ENCODE peak calls at places on chromosomes 1 and 21, in five cellular contexts. T, F, Z, Y and V are unnamed samples.

GRCh38 chr1:150748859-150749719 is 16.5 kb downstream of the CTSS start:
- DNase-seq in T (no peak), Y (peak; percentile 28), Z (no peak), F (no peak), V (no peak)

GRCh38 chr1:65022264-65022663 is 55.9 kb upstream of the JAK1 start:
- DNase-seq in Y (no peak), Z (no peak), F (no peak), T (no peak), V (no peak)

GRCh38 chr1:110462093-110462492 is 11.1 kb downstream of the PROK1 start:
- DNase-seq in Z (no peak), Y (no peak), F (no peak), T (no peak), V (no peak)

GRCh38 chr1:182281541-182281940 is 110.0 kb downstream of the GLUL start:
- DNase-seq in T (no peak), Z (no peak), Y (no peak), F (no peak), V (peak; percentile 6)

GRCh38 chr1:110337704-110338199 is 1.4 kb upstream of the RBM15 start:
- DNase-seq in Y (peak; percentile 56), T (peak; percentile 54), F (no peak), Z (peak; percentile 67), V (peak; percentile 67)

GRCh38 chr1:13725714-13726175 is 25.8 kb downstream of the PRDM2 start:
- DNase-seq in F (no peak), Y (no peak), Z (no peak), T (peak; percentile 20), V (peak; percentile 51)

GRCh38 chr1:39178541-39179431 is 25.7 kb upstream of the MACF1 start:
- DNase-seq in Z (no peak), F (no peak), T (peak; percentile 71), Y (peak; percentile 29), V (no peak)

GRCh38 chr1:26126321-26127084 is 14.9 kb downstream of the PDIK1L start:
- DNase-seq in F (no peak), T (no peak), Z (peak; percentile 26), Y (peak; percentile 92), V (no peak)

GRCh38 chr1:204013052-204013451 is 59.9 kb upstream of the SOX13 start:
- DNase-seq in T (no peak), Z (no peak), Y (no peak), F (no peak), V (peak; percentile 41)

GRCh38 chr21:41425954-41426655 is at the start of gene MX1:
- DNase-seq in T (peak; percentile 16), F (peak; percentile 61), Y (no peak), Z (peak; percentile 60), V (peak; percentile 75)

GRCh38 chr1:9207086-9207485 is 27.5 kb upstream of the H6PD start:
- DNase-seq in Y (no peak), T (no peak), F (no peak), Z (no peak), V (no peak)

GRCh38 chr1:60103186-60103585 is 29.6 kb upstream of the C1orf87 start:
- DNase-seq in Z (no peak), T (no peak), F (no peak), Y (no peak), V (no peak)

DNA sequence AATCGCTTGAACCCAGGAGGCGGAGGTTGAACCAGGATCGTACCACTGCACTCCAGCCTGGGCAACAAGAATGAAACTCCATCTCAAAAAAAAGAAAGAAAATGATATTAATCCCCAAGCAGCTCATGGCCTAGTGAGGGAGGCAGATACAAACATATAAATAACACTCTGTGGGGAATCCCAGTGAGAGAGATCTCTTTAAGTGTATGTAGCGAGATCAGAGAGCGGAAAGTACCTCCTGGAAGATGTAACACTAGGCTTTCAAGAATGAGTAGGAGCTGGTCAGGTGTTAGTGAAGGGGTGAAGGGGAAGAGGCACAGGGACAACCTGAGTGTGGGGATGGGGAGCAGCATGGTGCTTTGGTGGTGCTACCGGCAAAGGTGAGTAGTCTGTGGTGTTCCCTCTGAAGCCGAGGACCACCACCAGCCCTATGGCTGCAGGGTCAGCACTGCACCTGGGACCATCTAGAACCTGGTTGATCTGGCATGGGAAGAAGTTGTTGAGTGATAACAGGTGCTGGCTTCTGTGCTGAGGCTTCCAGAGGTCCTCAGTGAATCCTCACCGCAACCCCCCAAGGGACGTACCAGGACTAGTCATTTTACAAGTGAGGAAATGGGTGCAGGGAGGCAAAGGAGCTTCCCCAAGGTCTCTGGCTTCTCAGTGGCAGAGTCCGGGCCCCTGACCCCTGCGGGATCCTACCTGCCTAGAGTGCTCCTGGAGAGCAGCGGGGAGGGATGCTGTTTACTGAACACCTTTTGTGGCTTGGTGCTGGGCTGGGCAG is 367.6 kb upstream of the VAMP3 start:
- DNase-seq in Z (peak; percentile 28), F (peak; percentile 59), T (no peak), Y (no peak), V (no peak)
- TF ChIP-seq CREB1 in Z (no peak), F (no peak), T (no peak), Y (no peak), V (no peak)

GRCh38 chr1:168972225-168972624 is 134.3 kb upstream of the ATP1B1 start:
- DNase-seq in F (no peak), Z (no peak), Y (no peak), T (no peak), V (no peak)

GRCh38 chr1:168972887-168973286 is 133.6 kb upstream of the ATP1B1 start:
- DNase-seq in F (no peak), Y (no peak), T (no peak), Z (no peak), V (no peak)

GRCh38 chr1:168974117-168974516 is 132.4 kb upstream of the ATP1B1 start:
- DNase-seq in T (no peak), Z (no peak), F (no peak), Y (no peak), V (no peak)

GRCh38 chr1:168974611-168975010 is 131.9 kb upstream of the ATP1B1 start:
- DNase-seq in F (no peak), Y (no peak), Z (no peak), T (no peak), V (no peak)

DNA sequence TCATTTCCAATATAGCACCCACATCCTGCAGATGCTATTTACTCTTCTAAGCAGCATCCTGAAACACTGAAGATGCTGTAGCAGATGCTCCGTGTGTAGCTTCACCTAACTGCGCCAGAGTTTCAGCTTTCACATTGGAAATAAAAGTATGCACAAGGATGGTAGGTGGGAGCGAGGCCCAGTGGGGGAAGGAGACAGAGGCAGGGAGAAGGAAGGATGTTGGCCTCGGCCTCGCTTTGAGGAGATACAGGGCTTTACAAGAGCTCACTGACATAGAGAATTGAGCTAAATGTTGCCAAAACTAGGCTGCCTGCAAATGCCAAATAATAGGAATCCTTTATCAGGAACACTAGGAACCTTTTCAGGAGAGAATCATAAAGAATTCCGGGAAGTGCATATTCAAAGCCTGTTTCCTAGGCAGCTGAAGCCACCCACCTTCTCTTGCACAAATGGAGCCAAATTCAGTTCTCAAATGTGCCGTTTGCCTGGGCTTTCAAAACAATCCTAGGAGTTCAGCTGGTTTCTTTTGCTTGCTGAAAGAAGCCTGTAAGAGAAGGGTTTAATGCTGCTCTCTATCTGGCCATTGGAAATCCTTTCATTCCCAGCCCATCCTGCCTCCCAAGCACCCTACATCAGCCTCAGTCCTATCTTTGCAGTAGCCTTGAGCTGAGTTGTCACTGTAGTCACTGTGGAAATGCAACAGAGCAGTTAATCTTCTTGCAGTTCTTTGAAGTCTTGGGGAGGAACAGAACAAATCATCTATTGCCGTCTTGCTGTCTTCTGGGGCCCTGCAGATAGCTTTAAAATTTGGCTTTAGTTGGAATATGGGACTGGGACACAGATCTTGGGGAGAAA is 135.3 kb upstream of the ATP1B1 start:
- DNase-seq in F (no peak), T (no peak), Z (no peak), Y (no peak), V (peak; percentile 6)
- H2AFZ ChIP-seq in F (no peak overlapping the region), T (no peak overlapping the region), Z (peak overlapping the region; percentile 91), Y (no peak overlapping the region), V (peak overlapping the region; percentile 79)

GRCh38 chr1:30270468-30270867 is 452.9 kb downstream of the MATN1 start:
- DNase-seq in T (no peak), Z (no peak), Y (no peak), F (no peak), V (no peak)
- H3K4me2 ChIP-seq in T (no peak overlapping the region), Z (no peak overlapping the region), Y (no peak overlapping the region), F (no peak overlapping the region), V (no peak overlapping the region)

GRCh38 chr1:61591316-61591715 is 133.6 kb downstream of the TM2D1 start:
- DNase-seq in F (no peak), T (no peak), Y (no peak), Z (no peak), V (no peak)
- TF ChIP-seq CREB1 in F (no peak), T (no peak), Y (no peak), Z (no peak), V (no peak)